ENCODE peak calls at places on chromosomes 2 and 18, in seven cellular contexts. R is kidney epithelial cell; U is K562; B is astrocyte; Z is effector memory CD4-positive, alpha-beta T cell; A is CD8-positive, alpha-beta T cell; I is left ventricle myocardium inferior. C is an unnamed sample. For H3K36me3, the result is how much of the 10 kb centered on the place peaks cover.

GRCh38 chr2:182186132-182186735 is 200.6 kb downstream of the PPP1R1C start:
- DNase-seq in R (no peak), U (peak), B (no peak), Z (no peak), A (no peak), I (no peak), C (no peak)

GRCh38 chr18:34926683-34927082 is 114.5 kb upstream of the MAPRE2 start:
- DNase-seq in R (no peak), U (no peak), B (no peak), Z (no peak), A (no peak), I (no peak), C (no peak)

GRCh38 chr2:109206569-109207145 is 77.7 kb downstream of the SH3RF3 start:
- DNase-seq in R (no peak), U (no peak), B (no peak), Z (no peak), A (no peak), I (no peak), C (no peak)

GRCh38 chr2:61770298-61770697 is 83.6 kb downstream of the FAM161A start:
- DNase-seq in R (no peak), U (no peak), B (no peak), Z (no peak), A (no peak), I (no peak), C (no peak)

GRCh38 chr2:102022884-102023539 is 31.3 kb downstream of the IL1R2 start:
- DNase-seq in R (no peak), U (no peak), B (no peak), Z (no peak), A (no peak), I (no peak), C (no peak)

GRCh38 chr2:204545861-204546773 is 842 bp downstream of the PARD3B start:
- DNase-seq in R (no peak), U (no peak), B (no peak), Z (no peak), A (no peak), I (no peak), C (no peak)

GRCh38 chr2:6072757-6073156 is 380.6 kb downstream of the SOX11 start:
- DNase-seq in R (no peak), U (no peak), B (peak), Z (no peak), A (no peak), I (no peak), C (no peak)

GRCh38 chr2:195636890-195637289 is 20.1 kb upstream of the SLC39A10 start:
- DNase-seq in R (peak), U (no peak), B (no peak), Z (no peak), A (no peak), I (no peak), C (no peak)

GRCh38 chr2:207253946-207254345 is 88.2 kb upstream of the KLF7 start:
- DNase-seq in R (peak), U (no peak), B (peak), Z (no peak), A (no peak), I (no peak), C (peak)

GRCh38 chr2:162890690-162891311 is 52.2 kb upstream of the KCNH7 start:
- DNase-seq in R (peak), U (peak), B (peak), Z (no peak), A (no peak), I (no peak), C (peak)

GRCh38 chr2:231674587-231675334 is 33.6 kb upstream of the PTMA start:
- DNase-seq in R (no peak), U (peak), B (peak), Z (peak), A (peak), I (peak), C (no peak)

GRCh38 chr2:205212357-205212756 is 469.9 kb upstream of the NRP2 start:
- DNase-seq in R (no peak), U (no peak), B (no peak), Z (no peak), A (no peak), I (no peak), C (no peak)

GRCh38 chr2:239773377-239774141 is 251.6 kb downstream of the NDUFA10 start:
- DNase-seq in R (no peak), U (no peak), B (no peak), Z (no peak), A (no peak), I (no peak), C (no peak)

GRCh38 chr2:52976132-52976949 is 791.3 kb upstream of the CHAC2 start:
- DNase-seq in R (no peak), U (no peak), B (peak), Z (no peak), A (no peak), I (no peak), C (no peak)

GRCh38 chr2:67641709-67642397 is 244.7 kb downstream of the ETAA1 start:
- DNase-seq in R (no peak), U (no peak), B (peak), Z (no peak), A (no peak), I (no peak), C (no peak)

GRCh38 chr2:163662141-163662780 is 73.5 kb downstream of the FIGN start:
- DNase-seq in R (no peak), U (no peak), B (peak), Z (no peak), A (no peak), I (no peak), C (no peak)

GRCh38 chr2:38446418-38446817 is 69.3 kb upstream of the ATL2 start:
- DNase-seq in R (no peak), U (no peak), B (no peak), Z (no peak), A (no peak), I (no peak), C (no peak)

GRCh38 chr2:46351388-46352141 is 54.4 kb downstream of the EPAS1 start:
- DNase-seq in R (no peak), U (no peak), B (no peak), Z (peak), A (peak), I (peak), C (no peak)

GRCh38 chr2:98775146-98775988 is 44.4 kb upstream of the MGAT4A start:
- DNase-seq in R (no peak), U (no peak), B (peak), Z (no peak), A (no peak), I (no peak), C (no peak)

GRCh38 chr2:204625135-204625534 is 79.9 kb downstream of the PARD3B start:
- DNase-seq in R (no peak), U (no peak), B (peak), Z (no peak), A (no peak), I (no peak), C (no peak)

GRCh38 chr18:32301976-32302743 is 112.3 kb downstream of the MEP1B start:
- DNase-seq in R (peak), U (no peak), B (peak), Z (no peak), A (no peak), I (no peak), C (peak)

GRCh38 chr2:189444322-189444721 is 3.0 kb downstream of the WDR75 start:
- DNase-seq in R (no peak), U (no peak), B (no peak), Z (no peak), A (no peak), I (no peak), C (no peak)

GRCh38 chr2:172848549-172848948 is 112.9 kb downstream of the RAPGEF4 start:
- DNase-seq in R (no peak), U (no peak), B (no peak), Z (no peak), A (no peak), I (no peak), C (no peak)

GRCh38 chr18:8749492-8749891 is 44.1 kb downstream of the MTCL1 start:
- DNase-seq in R (no peak), U (no peak), B (no peak), Z (no peak), A (no peak), I (no peak), C (no peak)

GRCh38 chr2:159124441-159124911 is 156.0 kb downstream of the TANC1 start:
- DNase-seq in R (peak), U (no peak), B (peak), Z (no peak), A (no peak), I (no peak), C (peak)

GRCh38 chr2:19890104-19890503 is 11.7 kb downstream of the TTC32 start:
- DNase-seq in R (no peak), U (no peak), B (no peak), Z (no peak), A (no peak), I (no peak), C (no peak)

GRCh38 chr18:11391636-11392035 is 217.8 kb upstream of the SLC35G4 start:
- DNase-seq in R (no peak), U (no peak), B (peak), Z (no peak), A (no peak), I (no peak), C (no peak)

GRCh38 chr18:26545335-26545734 is 3.0 kb downstream of the KCTD1 start:
- DNase-seq in R (no peak), U (no peak), B (no peak), Z (no peak), A (no peak), I (no peak), C (no peak)

GRCh38 chr2:124563415-124563814 is 538.3 kb downstream of the CNTNAP5 start:
- DNase-seq in R (no peak), U (no peak), B (no peak), Z (no peak), A (no peak), I (no peak), C (no peak)

GRCh38 chr2:162317910-162318279 is 589 bp downstream of the IFIH1 start:
- DNase-seq in R (no peak), U (no peak), B (no peak), Z (peak), A (peak), I (peak), C (no peak)

GRCh38 chr2:65055427-65056214 is 595 bp upstream of the CEP68 start:
- DNase-seq in R (no peak), U (peak), B (no peak), Z (no peak), A (peak), I (no peak), C (no peak)

GRCh38 chr18:10851824-10852225 is 297.5 kb downstream of the PIEZO2 start:
- DNase-seq in R (peak), U (peak), B (peak), Z (no peak), A (no peak), I (no peak), C (no peak)

GRCh38 chr2:45699032-45699658 is 47.7 kb downstream of the PRKCE start:
- DNase-seq in R (peak), U (no peak), B (peak), Z (no peak), A (no peak), I (no peak), C (peak)

GRCh38 chr2:228699400-228699799 is 517.9 kb upstream of the SPHKAP start:
- DNase-seq in R (no peak), U (no peak), B (peak), Z (no peak), A (no peak), I (no peak), C (no peak)

GRCh38 chr2:65024149-65024829 is 31.9 kb upstream of the CEP68 start:
- DNase-seq in R (peak), U (no peak), B (peak), Z (no peak), A (no peak), I (no peak), C (peak)

GRCh38 chr2:174588463-174588862 is 9.1 kb downstream of the WIPF1 start:
- DNase-seq in R (no peak), U (no peak), B (no peak), Z (no peak), A (no peak), I (no peak), C (no peak)

DNA sequence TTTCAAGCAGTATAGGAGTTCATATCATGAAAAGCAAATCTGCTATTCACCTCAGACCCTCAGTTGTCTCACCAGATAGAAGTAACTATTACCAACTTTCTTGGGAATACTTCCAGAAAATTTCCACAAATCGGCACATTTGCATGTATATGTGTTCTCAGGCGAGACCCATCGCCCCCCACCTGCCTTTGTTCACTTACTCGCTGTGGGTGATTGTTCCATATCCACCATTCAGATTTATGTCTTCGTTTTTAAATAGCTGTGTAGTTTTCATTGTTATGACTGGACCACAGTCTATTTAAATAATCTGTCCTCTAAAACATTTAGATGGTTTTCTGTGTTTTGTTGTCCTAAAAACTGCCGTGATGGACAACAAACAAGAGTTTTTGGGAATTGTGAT is 3.3 kb downstream of the TRIM54 start:
- DNase-seq in R (no peak), U (no peak), B (no peak), Z (no peak), A (no peak), I (no peak), C (no peak)
- H3K4me3 ChIP-seq in R (no peak), U (no peak), B (no peak), Z (no peak), A (no peak), I (peak), C (no peak)

GRCh38 chr2:208294482-208295024 is 28.5 kb downstream of the PIKFYVE start:
- DNase-seq in R (no peak), U (no peak), B (no peak), Z (no peak), A (no peak), I (no peak), C (no peak)
- H3K36me3 ChIP-seq in R (under half), U (half or more), B (under half), Z (under half), A (under half), I (half or more), C (under half)

DNA sequence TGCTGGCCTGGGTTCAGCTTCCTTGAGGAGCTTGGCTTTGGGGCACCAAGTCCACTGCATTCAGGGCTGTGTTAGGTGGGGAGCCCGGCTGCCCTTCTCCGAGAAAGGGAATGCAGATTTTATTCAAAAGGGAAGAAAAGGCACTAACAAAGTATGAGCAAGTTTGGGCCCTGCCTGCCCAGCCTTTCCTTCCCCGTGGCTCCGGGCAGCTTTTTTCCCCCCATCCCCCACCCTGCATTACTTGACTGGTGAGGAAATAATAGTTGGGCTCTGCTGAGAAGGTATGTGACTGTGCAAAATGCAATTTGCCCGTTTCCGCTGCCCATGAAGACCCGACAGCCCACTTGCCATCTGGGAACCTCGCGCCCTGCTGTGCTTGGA is 82.8 kb downstream of the TCF7L1 start:
- DNase-seq in R (no peak), U (no peak), B (no peak), Z (no peak), A (no peak), I (no peak), C (no peak)
- H3K4me3 ChIP-seq in R (no peak), U (no peak), B (no peak), Z (no peak), A (no peak), I (no peak), C (no peak)

DNA sequence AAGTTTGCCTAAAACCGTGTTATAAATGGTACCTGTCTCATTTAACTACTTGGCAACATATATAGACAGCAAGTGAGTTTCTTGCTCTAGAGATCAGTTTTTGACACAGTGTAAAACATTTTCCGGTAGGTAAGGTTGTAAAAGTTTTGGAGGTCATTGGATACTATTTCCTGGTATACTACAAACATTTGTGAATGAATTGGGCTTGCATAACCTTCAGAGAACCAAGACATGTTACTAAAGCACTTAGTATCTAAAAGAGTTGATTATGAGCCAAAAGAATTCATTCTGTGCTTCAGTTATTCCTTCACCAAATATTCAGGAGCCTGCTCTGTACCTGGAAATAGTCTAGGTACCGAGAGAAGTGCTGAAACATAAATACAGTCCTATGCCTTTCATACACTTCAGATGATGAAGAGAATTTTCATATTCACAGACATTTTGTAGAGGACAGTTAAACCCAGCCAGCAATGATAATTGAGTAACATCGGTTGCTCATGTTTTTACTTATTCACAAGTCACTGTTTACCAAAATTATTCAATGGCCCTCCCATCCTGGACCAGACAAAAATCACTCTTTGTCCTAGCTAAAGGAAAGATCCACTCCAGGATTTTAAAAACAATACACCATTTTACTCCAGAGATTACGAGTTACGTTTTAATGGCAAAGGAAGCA is 319.4 kb upstream of the RBMS1 start:
- DNase-seq in R (no peak), U (no peak), B (no peak), Z (no peak), A (no peak), I (no peak), C (no peak)
- H3K36me3 ChIP-seq in R (under half), U (under half), B (under half), Z (under half), A (under half), I (under half), C (under half)

GRCh38 chr2:69831354-69831905 is 2.0 kb downstream of the GMCL1 start:
- DNase-seq in R (no peak), U (no peak), B (peak), Z (no peak), A (no peak), I (no peak), C (no peak)
- H3K4me3 ChIP-seq in R (no peak), U (peak), B (no peak), Z (no peak), A (no peak), I (no peak), C (no peak)